ENCODE peak calls at places on chromosomes 16 and 17, in eight cellular contexts. One of them, this sample, is unnamed.

GRCh38 chr16:66442502-66443268 is 15.6 kb downstream of the BEAN1 start:
- DNase-seq in ovary: no peak
- DNase-seq in right atrium auricular region: no peak
- DNase-seq in fibroblast of mammary gland: no peak
- DNase-seq in CD4-positive, alpha-beta T cell: no peak
- DNase-seq in neural progenitor cell: no peak
- DNase-seq in GM20000: no peak
- DNase-seq in fibroblast of pulmonary artery: no peak
- DNase-seq in this sample: no peak

GRCh38 chr16:58035356-58036170 is 10.0 kb downstream of the MMP15 start:
- DNase-seq in GM20000: no peak
- DNase-seq in fibroblast of mammary gland: no peak
- DNase-seq in fibroblast of pulmonary artery: no peak
- DNase-seq in ovary: no peak
- DNase-seq in neural progenitor cell: no peak
- DNase-seq in right atrium auricular region: no peak
- DNase-seq in CD4-positive, alpha-beta T cell: no peak
- DNase-seq in this sample: no peak

GRCh38 chr16:47586121-47586520 is 125.0 kb downstream of the PHKB start:
- DNase-seq in GM20000: no peak
- DNase-seq in neural progenitor cell: no peak
- DNase-seq in fibroblast of pulmonary artery: no peak
- DNase-seq in fibroblast of mammary gland: no peak
- DNase-seq in right atrium auricular region: no peak
- DNase-seq in ovary: no peak
- DNase-seq in CD4-positive, alpha-beta T cell: no peak
- DNase-seq in this sample: no peak

GRCh38 chr17:22278302-22279275 is 586.3 kb downstream of the KCNJ18 start:
- DNase-seq in right atrium auricular region: peak
- DNase-seq in neural progenitor cell: no peak
- DNase-seq in CD4-positive, alpha-beta T cell: no peak
- DNase-seq in ovary: no peak
- DNase-seq in fibroblast of mammary gland: no peak
- DNase-seq in GM20000: no peak
- DNase-seq in fibroblast of pulmonary artery: no peak
- DNase-seq in this sample: no peak

GRCh38 chr16:81238296-81239011 is at the start of gene BCO1:
- DNase-seq in right atrium auricular region: no peak
- DNase-seq in ovary: peak
- DNase-seq in CD4-positive, alpha-beta T cell: no peak
- DNase-seq in fibroblast of mammary gland: peak
- DNase-seq in neural progenitor cell: peak
- DNase-seq in fibroblast of pulmonary artery: peak
- DNase-seq in GM20000: no peak
- DNase-seq in this sample: no peak

GRCh38 chr17:75059369-75060345 is 12.6 kb downstream of the KCTD2 start:
- DNase-seq in right atrium auricular region: no peak
- DNase-seq in fibroblast of pulmonary artery: peak
- DNase-seq in GM20000: no peak
- DNase-seq in fibroblast of mammary gland: peak
- DNase-seq in ovary: peak
- DNase-seq in CD4-positive, alpha-beta T cell: no peak
- DNase-seq in neural progenitor cell: no peak
- DNase-seq in this sample: no peak

GRCh38 chr16:86882586-86883280 is 304.4 kb downstream of the FOXL1 start:
- DNase-seq in right atrium auricular region: no peak
- DNase-seq in neural progenitor cell: no peak
- DNase-seq in GM20000: no peak
- DNase-seq in fibroblast of mammary gland: peak
- DNase-seq in CD4-positive, alpha-beta T cell: no peak
- DNase-seq in fibroblast of pulmonary artery: peak
- DNase-seq in ovary: no peak
- DNase-seq in this sample: no peak

GRCh38 chr16:87389245-87389644 is 2.9 kb upstream of the MAP1LC3B start:
- DNase-seq in fibroblast of pulmonary artery: no peak
- DNase-seq in CD4-positive, alpha-beta T cell: no peak
- DNase-seq in ovary: no peak
- DNase-seq in GM20000: no peak
- DNase-seq in neural progenitor cell: no peak
- DNase-seq in fibroblast of mammary gland: no peak
- DNase-seq in right atrium auricular region: no peak
- DNase-seq in this sample: no peak

GRCh38 chr16:47142469-47143328 is 1.0 kb downstream of the NETO2 start:
- DNase-seq in CD4-positive, alpha-beta T cell: no peak
- DNase-seq in GM20000: peak
- DNase-seq in fibroblast of pulmonary artery: peak
- DNase-seq in fibroblast of mammary gland: peak
- DNase-seq in ovary: peak
- DNase-seq in neural progenitor cell: peak
- DNase-seq in right atrium auricular region: no peak
- DNase-seq in this sample: no peak

GRCh38 chr16:74825941-74826340 is 51.3 kb upstream of the FA2H start:
- DNase-seq in ovary: no peak
- DNase-seq in CD4-positive, alpha-beta T cell: no peak
- DNase-seq in neural progenitor cell: no peak
- DNase-seq in fibroblast of pulmonary artery: no peak
- DNase-seq in right atrium auricular region: no peak
- DNase-seq in fibroblast of mammary gland: no peak
- DNase-seq in GM20000: no peak
- DNase-seq in this sample: no peak

GRCh38 chr16:68529931-68530667 is 9.0 kb upstream of the ZFP90 start:
- DNase-seq in CD4-positive, alpha-beta T cell: peak
- DNase-seq in GM20000: peak
- DNase-seq in fibroblast of mammary gland: peak
- DNase-seq in fibroblast of pulmonary artery: peak
- DNase-seq in ovary: peak
- DNase-seq in neural progenitor cell: peak
- DNase-seq in right atrium auricular region: peak
- DNase-seq in this sample: no peak

GRCh38 chr16:24771132-24771778 is 41.8 kb downstream of the TNRC6A start:
- DNase-seq in fibroblast of mammary gland: peak
- DNase-seq in right atrium auricular region: no peak
- DNase-seq in CD4-positive, alpha-beta T cell: no peak
- DNase-seq in ovary: no peak
- DNase-seq in neural progenitor cell: no peak
- DNase-seq in GM20000: no peak
- DNase-seq in fibroblast of pulmonary artery: peak
- DNase-seq in this sample: no peak

GRCh38 chr17:62615503-62615902 is 12.0 kb upstream of the MRC2 start:
- DNase-seq in neural progenitor cell: no peak
- DNase-seq in fibroblast of mammary gland: no peak
- DNase-seq in right atrium auricular region: no peak
- DNase-seq in fibroblast of pulmonary artery: no peak
- DNase-seq in CD4-positive, alpha-beta T cell: no peak
- DNase-seq in ovary: no peak
- DNase-seq in GM20000: no peak
- DNase-seq in this sample: no peak

GRCh38 chr17:19391432-19391831 is 4.4 kb upstream of the MFAP4 start:
- DNase-seq in fibroblast of mammary gland: no peak
- DNase-seq in right atrium auricular region: no peak
- DNase-seq in fibroblast of pulmonary artery: no peak
- DNase-seq in neural progenitor cell: no peak
- DNase-seq in CD4-positive, alpha-beta T cell: no peak
- DNase-seq in ovary: no peak
- DNase-seq in GM20000: no peak
- DNase-seq in this sample: no peak

GRCh38 chr17:82923366-82924113 is 83.7 kb upstream of the ZNF750 start:
- DNase-seq in GM20000: no peak
- DNase-seq in fibroblast of mammary gland: no peak
- DNase-seq in right atrium auricular region: no peak
- DNase-seq in neural progenitor cell: no peak
- DNase-seq in fibroblast of pulmonary artery: no peak
- DNase-seq in CD4-positive, alpha-beta T cell: no peak
- DNase-seq in ovary: no peak
- DNase-seq in this sample: no peak

GRCh38 chr17:82310877-82311276 is 6.5 kb downstream of the CD7 start:
- DNase-seq in ovary: no peak
- DNase-seq in fibroblast of pulmonary artery: no peak
- DNase-seq in CD4-positive, alpha-beta T cell: no peak
- DNase-seq in neural progenitor cell: no peak
- DNase-seq in right atrium auricular region: no peak
- DNase-seq in GM20000: no peak
- DNase-seq in fibroblast of mammary gland: no peak
- DNase-seq in this sample: no peak

GRCh38 chr16:70739389-70739788 is 53.5 kb upstream of the MTSS2 start:
- DNase-seq in CD4-positive, alpha-beta T cell: no peak
- DNase-seq in GM20000: no peak
- DNase-seq in right atrium auricular region: no peak
- DNase-seq in fibroblast of pulmonary artery: no peak
- DNase-seq in neural progenitor cell: no peak
- DNase-seq in fibroblast of mammary gland: no peak
- DNase-seq in ovary: no peak
- DNase-seq in this sample: no peak

GRCh38 chr16:627458-628239 is 3.1 kb upstream of the WFIKKN1 start:
- DNase-seq in GM20000: no peak
- DNase-seq in fibroblast of pulmonary artery: no peak
- DNase-seq in fibroblast of mammary gland: peak
- DNase-seq in right atrium auricular region: no peak
- DNase-seq in neural progenitor cell: no peak
- DNase-seq in CD4-positive, alpha-beta T cell: no peak
- DNase-seq in ovary: peak
- DNase-seq in this sample: no peak

GRCh38 chr17:21756856-21757619 is 64.7 kb downstream of the KCNJ18 start:
- DNase-seq in fibroblast of mammary gland: no peak
- DNase-seq in neural progenitor cell: no peak
- DNase-seq in ovary: no peak
- DNase-seq in GM20000: no peak
- DNase-seq in CD4-positive, alpha-beta T cell: no peak
- DNase-seq in right atrium auricular region: no peak
- DNase-seq in fibroblast of pulmonary artery: no peak
- DNase-seq in this sample: no peak

GRCh38 chr17:6654816-6655731 is 3.5 kb downstream of the C17orf100 start:
- DNase-seq in ovary: no peak
- DNase-seq in neural progenitor cell: peak
- DNase-seq in GM20000: no peak
- DNase-seq in fibroblast of mammary gland: no peak
- DNase-seq in fibroblast of pulmonary artery: peak
- DNase-seq in right atrium auricular region: no peak
- DNase-seq in CD4-positive, alpha-beta T cell: no peak
- DNase-seq in this sample: no peak
- TF ChIP-seq CTCF in ovary: no peak
- TF ChIP-seq CTCF in neural progenitor cell: no peak
- TF ChIP-seq CTCF in GM20000: no peak
- TF ChIP-seq CTCF in fibroblast of mammary gland: no peak
- TF ChIP-seq CTCF in fibroblast of pulmonary artery: no peak
- TF ChIP-seq CTCF in right atrium auricular region: no peak
- TF ChIP-seq CTCF in CD4-positive, alpha-beta T cell: no peak
- TF ChIP-seq CTCF in this sample: no peak

GRCh38 chr16:56277040-56277439 is 85.8 kb downstream of the GNAO1 start:
- DNase-seq in fibroblast of mammary gland: no peak
- DNase-seq in GM20000: no peak
- DNase-seq in CD4-positive, alpha-beta T cell: no peak
- DNase-seq in neural progenitor cell: peak
- DNase-seq in right atrium auricular region: no peak
- DNase-seq in fibroblast of pulmonary artery: no peak
- DNase-seq in ovary: no peak
- DNase-seq in this sample: no peak

GRCh38 chr16:56275801-56276200 is 84.5 kb downstream of the GNAO1 start:
- DNase-seq in CD4-positive, alpha-beta T cell: no peak
- DNase-seq in ovary: no peak
- DNase-seq in neural progenitor cell: no peak
- DNase-seq in fibroblast of mammary gland: no peak
- DNase-seq in right atrium auricular region: no peak
- DNase-seq in GM20000: no peak
- DNase-seq in fibroblast of pulmonary artery: no peak
- DNase-seq in this sample: no peak

GRCh38 chr16:56279914-56280313 is 88.6 kb downstream of the GNAO1 start:
- DNase-seq in GM20000: no peak
- DNase-seq in neural progenitor cell: no peak
- DNase-seq in fibroblast of pulmonary artery: no peak
- DNase-seq in ovary: no peak
- DNase-seq in CD4-positive, alpha-beta T cell: no peak
- DNase-seq in fibroblast of mammary gland: no peak
- DNase-seq in right atrium auricular region: no peak
- DNase-seq in this sample: no peak

GRCh38 chr16:56279132-56279531 is 87.8 kb downstream of the GNAO1 start:
- DNase-seq in CD4-positive, alpha-beta T cell: peak
- DNase-seq in fibroblast of pulmonary artery: no peak
- DNase-seq in GM20000: no peak
- DNase-seq in fibroblast of mammary gland: no peak
- DNase-seq in neural progenitor cell: no peak
- DNase-seq in ovary: no peak
- DNase-seq in right atrium auricular region: no peak
- DNase-seq in this sample: no peak

GRCh38 chr16:56278196-56278855 is 87.0 kb downstream of the GNAO1 start:
- DNase-seq in ovary: no peak
- DNase-seq in fibroblast of mammary gland: no peak
- DNase-seq in fibroblast of pulmonary artery: no peak
- DNase-seq in right atrium auricular region: no peak
- DNase-seq in CD4-positive, alpha-beta T cell: no peak
- DNase-seq in GM20000: no peak
- DNase-seq in neural progenitor cell: no peak
- DNase-seq in this sample: no peak
- TF ChIP-seq CTCF in ovary: no peak
- TF ChIP-seq CTCF in fibroblast of mammary gland: no peak
- TF ChIP-seq CTCF in fibroblast of pulmonary artery: no peak
- TF ChIP-seq CTCF in right atrium auricular region: no peak
- TF ChIP-seq CTCF in CD4-positive, alpha-beta T cell: no peak
- TF ChIP-seq CTCF in GM20000: no peak
- TF ChIP-seq CTCF in neural progenitor cell: no peak
- TF ChIP-seq CTCF in this sample: no peak

GRCh38 chr16:50551243-50551642 is 3.0 kb downstream of the NKD1 start:
- DNase-seq in ovary: no peak
- DNase-seq in fibroblast of mammary gland: no peak
- DNase-seq in fibroblast of pulmonary artery: no peak
- DNase-seq in CD4-positive, alpha-beta T cell: no peak
- DNase-seq in neural progenitor cell: no peak
- DNase-seq in GM20000: no peak
- DNase-seq in right atrium auricular region: no peak
- DNase-seq in this sample: no peak
- TF ChIP-seq CTCF in ovary: no peak
- TF ChIP-seq CTCF in fibroblast of mammary gland: no peak
- TF ChIP-seq CTCF in fibroblast of pulmonary artery: no peak
- TF ChIP-seq CTCF in CD4-positive, alpha-beta T cell: no peak
- TF ChIP-seq CTCF in neural progenitor cell: no peak
- TF ChIP-seq CTCF in GM20000: no peak
- TF ChIP-seq CTCF in right atrium auricular region: no peak
- TF ChIP-seq CTCF in this sample: no peak

GRCh38 chr16:27980076-27980775 is 83.3 kb downstream of the GSG1L start:
- DNase-seq in fibroblast of mammary gland: no peak
- DNase-seq in right atrium auricular region: no peak
- DNase-seq in ovary: no peak
- DNase-seq in neural progenitor cell: no peak
- DNase-seq in CD4-positive, alpha-beta T cell: no peak
- DNase-seq in fibroblast of pulmonary artery: no peak
- DNase-seq in GM20000: no peak
- DNase-seq in this sample: no peak

GRCh38 chr16:27978876-27979275 is 84.6 kb downstream of the GSG1L start:
- DNase-seq in fibroblast of mammary gland: no peak
- DNase-seq in fibroblast of pulmonary artery: no peak
- DNase-seq in right atrium auricular region: no peak
- DNase-seq in GM20000: no peak
- DNase-seq in neural progenitor cell: no peak
- DNase-seq in CD4-positive, alpha-beta T cell: no peak
- DNase-seq in ovary: no peak
- DNase-seq in this sample: no peak

GRCh38 chr16:27977966-27978365 is 85.5 kb downstream of the GSG1L start:
- DNase-seq in fibroblast of pulmonary artery: peak
- DNase-seq in fibroblast of mammary gland: peak
- DNase-seq in CD4-positive, alpha-beta T cell: no peak
- DNase-seq in ovary: no peak
- DNase-seq in GM20000: no peak
- DNase-seq in neural progenitor cell: no peak
- DNase-seq in right atrium auricular region: no peak
- DNase-seq in this sample: no peak

GRCh38 chr16:27974896-27975540 is 88.5 kb downstream of the GSG1L start:
- DNase-seq in neural progenitor cell: no peak
- DNase-seq in CD4-positive, alpha-beta T cell: no peak
- DNase-seq in right atrium auricular region: no peak
- DNase-seq in GM20000: no peak
- DNase-seq in ovary: no peak
- DNase-seq in fibroblast of pulmonary artery: no peak
- DNase-seq in fibroblast of mammary gland: no peak
- DNase-seq in this sample: no peak

GRCh38 chr16:27976990-27977389 is 86.5 kb downstream of the GSG1L start:
- DNase-seq in ovary: no peak
- DNase-seq in fibroblast of pulmonary artery: no peak
- DNase-seq in right atrium auricular region: no peak
- DNase-seq in CD4-positive, alpha-beta T cell: no peak
- DNase-seq in GM20000: no peak
- DNase-seq in neural progenitor cell: no peak
- DNase-seq in fibroblast of mammary gland: no peak
- DNase-seq in this sample: no peak
- TF ChIP-seq CTCF in ovary: no peak
- TF ChIP-seq CTCF in fibroblast of pulmonary artery: no peak
- TF ChIP-seq CTCF in right atrium auricular region: no peak
- TF ChIP-seq CTCF in CD4-positive, alpha-beta T cell: no peak
- TF ChIP-seq CTCF in GM20000: no peak
- TF ChIP-seq CTCF in neural progenitor cell: no peak
- TF ChIP-seq CTCF in fibroblast of mammary gland: no peak
- TF ChIP-seq CTCF in this sample: no peak

This sample was measured in keratinocyte.